ENCODE peak calls at places on chromosome 2, in ten cellular contexts. One of them, this sample, is unnamed.

GRCh38 chr2:72095364-72095763 is 52.3 kb downstream of the CYP26B1 start:
- DNase-seq in Calu3: no peak
- DNase-seq in NB4: no peak
- DNase-seq in T-helper 2 cell: no peak
- DNase-seq in mammary epithelial cell: no peak
- DNase-seq in NCI-H345: peak; percentile 78
- DNase-seq in fibroblast of pulmonary artery: no peak
- DNase-seq in brain microvascular endothelial cell: no peak
- DNase-seq in mesenchymal stem cell: no peak
- DNase-seq in activated T-cell treated with anti-CD3 and anti-CD28 coated beads for 1 hour: no peak
- DNase-seq in this sample: no peak

GRCh38 chr2:203326355-203326754 is 1.8 kb upstream of the ABI2 start:
- DNase-seq in Calu3: no peak
- DNase-seq in NB4: no peak
- DNase-seq in T-helper 2 cell: no peak
- DNase-seq in mammary epithelial cell: no peak
- DNase-seq in NCI-H345: no peak
- DNase-seq in fibroblast of pulmonary artery: no peak
- DNase-seq in brain microvascular endothelial cell: no peak
- DNase-seq in mesenchymal stem cell: no peak
- DNase-seq in activated T-cell treated with anti-CD3 and anti-CD28 coated beads for 1 hour: no peak
- DNase-seq in this sample: no peak

GRCh38 chr2:175064797-175065196 is 59.6 kb upstream of the CHN1 start:
- DNase-seq in Calu3: no peak
- DNase-seq in NB4: no peak
- DNase-seq in T-helper 2 cell: no peak
- DNase-seq in mammary epithelial cell: no peak
- DNase-seq in NCI-H345: no peak
- DNase-seq in fibroblast of pulmonary artery: no peak
- DNase-seq in brain microvascular endothelial cell: no peak
- DNase-seq in mesenchymal stem cell: no peak
- DNase-seq in activated T-cell treated with anti-CD3 and anti-CD28 coated beads for 1 hour: no peak
- DNase-seq in this sample: no peak

GRCh38 chr2:202680512-202680911 is 45.7 kb downstream of the FAM117B start:
- DNase-seq in Calu3: no peak
- DNase-seq in NB4: no peak
- DNase-seq in T-helper 2 cell: no peak
- DNase-seq in mammary epithelial cell: no peak
- DNase-seq in NCI-H345: no peak
- DNase-seq in fibroblast of pulmonary artery: no peak
- DNase-seq in brain microvascular endothelial cell: no peak
- DNase-seq in mesenchymal stem cell: no peak
- DNase-seq in activated T-cell treated with anti-CD3 and anti-CD28 coated beads for 1 hour: no peak
- DNase-seq in this sample: no peak

GRCh38 chr2:71897145-71897495 is 250.5 kb downstream of the CYP26B1 start:
- DNase-seq in Calu3: no peak
- DNase-seq in NB4: no peak
- DNase-seq in T-helper 2 cell: no peak
- DNase-seq in mammary epithelial cell: no peak
- DNase-seq in NCI-H345: no peak
- DNase-seq in fibroblast of pulmonary artery: no peak
- DNase-seq in brain microvascular endothelial cell: no peak
- DNase-seq in mesenchymal stem cell: no peak
- DNase-seq in activated T-cell treated with anti-CD3 and anti-CD28 coated beads for 1 hour: no peak
- DNase-seq in this sample: no peak

GRCh38 chr2:217751952-217752351 is 250.8 kb downstream of the TNS1 start:
- DNase-seq in Calu3: no peak
- DNase-seq in NB4: no peak
- DNase-seq in T-helper 2 cell: no peak
- DNase-seq in mammary epithelial cell: no peak
- DNase-seq in NCI-H345: no peak
- DNase-seq in fibroblast of pulmonary artery: no peak
- DNase-seq in brain microvascular endothelial cell: no peak
- DNase-seq in mesenchymal stem cell: no peak
- DNase-seq in activated T-cell treated with anti-CD3 and anti-CD28 coated beads for 1 hour: no peak
- DNase-seq in this sample: no peak

GRCh38 chr2:132670961-132671781 is 1.2 kb upstream of the LYPD1 start:
- DNase-seq in Calu3: peak; percentile 45
- DNase-seq in NB4: no peak
- DNase-seq in T-helper 2 cell: no peak
- DNase-seq in mammary epithelial cell: peak; percentile 80
- DNase-seq in NCI-H345: peak; percentile 53
- DNase-seq in fibroblast of pulmonary artery: peak; percentile 85
- DNase-seq in brain microvascular endothelial cell: peak; percentile 85
- DNase-seq in mesenchymal stem cell: peak; percentile 63
- DNase-seq in activated T-cell treated with anti-CD3 and anti-CD28 coated beads for 1 hour: no peak
- DNase-seq in this sample: peak; percentile 77

GRCh38 chr2:55782528-55783173 is 89.0 kb upstream of the PNPT1 start:
- DNase-seq in Calu3: no peak
- DNase-seq in NB4: no peak
- DNase-seq in T-helper 2 cell: no peak
- DNase-seq in mammary epithelial cell: no peak
- DNase-seq in NCI-H345: no peak
- DNase-seq in fibroblast of pulmonary artery: no peak
- DNase-seq in brain microvascular endothelial cell: no peak
- DNase-seq in mesenchymal stem cell: no peak
- DNase-seq in activated T-cell treated with anti-CD3 and anti-CD28 coated beads for 1 hour: no peak
- DNase-seq in this sample: no peak

GRCh38 chr2:169480079-169480465 is 778 bp downstream of the BBS5 start:
- DNase-seq in Calu3: no peak
- DNase-seq in NB4: no peak
- DNase-seq in T-helper 2 cell: no peak
- DNase-seq in mammary epithelial cell: no peak
- DNase-seq in NCI-H345: no peak
- DNase-seq in fibroblast of pulmonary artery: peak; percentile 24
- DNase-seq in brain microvascular endothelial cell: no peak
- DNase-seq in mesenchymal stem cell: no peak
- DNase-seq in activated T-cell treated with anti-CD3 and anti-CD28 coated beads for 1 hour: no peak
- DNase-seq in this sample: peak; percentile 25

GRCh38 chr2:182038579-182038978 is 52.9 kb downstream of the PPP1R1C start:
- DNase-seq in Calu3: peak; percentile 5
- DNase-seq in NB4: no peak
- DNase-seq in T-helper 2 cell: no peak
- DNase-seq in mammary epithelial cell: peak; percentile 70
- DNase-seq in NCI-H345: no peak
- DNase-seq in fibroblast of pulmonary artery: peak; percentile 21
- DNase-seq in brain microvascular endothelial cell: peak; percentile 49
- DNase-seq in mesenchymal stem cell: peak; percentile 8
- DNase-seq in activated T-cell treated with anti-CD3 and anti-CD28 coated beads for 1 hour: no peak
- DNase-seq in this sample: peak; percentile 66

GRCh38 chr2:73111300-73112025 is 1.3 kb downstream of the RAB11FIP5 start:
- DNase-seq in Calu3: peak; percentile 53
- DNase-seq in NB4: peak; percentile 28
- DNase-seq in T-helper 2 cell: no peak
- DNase-seq in mammary epithelial cell: peak; percentile 73
- DNase-seq in NCI-H345: no peak
- DNase-seq in fibroblast of pulmonary artery: no peak
- DNase-seq in brain microvascular endothelial cell: no peak
- DNase-seq in mesenchymal stem cell: peak; percentile 70
- DNase-seq in activated T-cell treated with anti-CD3 and anti-CD28 coated beads for 1 hour: no peak
- DNase-seq in this sample: peak; percentile 35

GRCh38 chr2:196594158-196594557 is 45.4 kb upstream of the CCDC150 start:
- DNase-seq in Calu3: no peak
- DNase-seq in NB4: no peak
- DNase-seq in T-helper 2 cell: no peak
- DNase-seq in mammary epithelial cell: no peak
- DNase-seq in NCI-H345: no peak
- DNase-seq in fibroblast of pulmonary artery: no peak
- DNase-seq in brain microvascular endothelial cell: no peak
- DNase-seq in mesenchymal stem cell: no peak
- DNase-seq in activated T-cell treated with anti-CD3 and anti-CD28 coated beads for 1 hour: no peak
- DNase-seq in this sample: no peak

GRCh38 chr2:176804392-176804791 is 408.2 kb upstream of the HNRNPA3 start:
- DNase-seq in Calu3: no peak
- DNase-seq in NB4: no peak
- DNase-seq in T-helper 2 cell: no peak
- DNase-seq in mammary epithelial cell: no peak
- DNase-seq in NCI-H345: no peak
- DNase-seq in fibroblast of pulmonary artery: no peak
- DNase-seq in brain microvascular endothelial cell: no peak
- DNase-seq in mesenchymal stem cell: no peak
- DNase-seq in activated T-cell treated with anti-CD3 and anti-CD28 coated beads for 1 hour: no peak
- DNase-seq in this sample: no peak

GRCh38 chr2:195451160-195451559 is 205.9 kb upstream of the SLC39A10 start:
- DNase-seq in Calu3: no peak
- DNase-seq in NB4: no peak
- DNase-seq in T-helper 2 cell: no peak
- DNase-seq in mammary epithelial cell: no peak
- DNase-seq in NCI-H345: no peak
- DNase-seq in fibroblast of pulmonary artery: no peak
- DNase-seq in brain microvascular endothelial cell: no peak
- DNase-seq in mesenchymal stem cell: no peak
- DNase-seq in activated T-cell treated with anti-CD3 and anti-CD28 coated beads for 1 hour: no peak
- DNase-seq in this sample: peak; percentile 14

GRCh38 chr2:156536534-156536933 is 100.4 kb downstream of the GPD2 start:
- DNase-seq in Calu3: no peak
- DNase-seq in NB4: no peak
- DNase-seq in T-helper 2 cell: no peak
- DNase-seq in mammary epithelial cell: peak; percentile 6
- DNase-seq in NCI-H345: no peak
- DNase-seq in fibroblast of pulmonary artery: no peak
- DNase-seq in brain microvascular endothelial cell: no peak
- DNase-seq in mesenchymal stem cell: no peak
- DNase-seq in activated T-cell treated with anti-CD3 and anti-CD28 coated beads for 1 hour: no peak
- DNase-seq in this sample: no peak

GRCh38 chr2:28391564-28392296 is 928 bp upstream of the FOSL2 start:
- DNase-seq in Calu3: peak; percentile 78
- DNase-seq in NB4: peak; percentile 91
- DNase-seq in T-helper 2 cell: no peak
- DNase-seq in mammary epithelial cell: peak; percentile 84
- DNase-seq in NCI-H345: peak; percentile 89
- DNase-seq in fibroblast of pulmonary artery: peak; percentile 94
- DNase-seq in brain microvascular endothelial cell: peak; percentile 74
- DNase-seq in mesenchymal stem cell: peak; percentile 88
- DNase-seq in activated T-cell treated with anti-CD3 and anti-CD28 coated beads for 1 hour: peak; percentile 50
- DNase-seq in this sample: peak; percentile 90

GRCh38 chr2:43135583-43135982 is 90.8 kb downstream of the ZFP36L2 start:
- DNase-seq in Calu3: no peak
- DNase-seq in NB4: peak; percentile 64
- DNase-seq in T-helper 2 cell: no peak
- DNase-seq in mammary epithelial cell: no peak
- DNase-seq in NCI-H345: no peak
- DNase-seq in fibroblast of pulmonary artery: no peak
- DNase-seq in brain microvascular endothelial cell: no peak
- DNase-seq in mesenchymal stem cell: no peak
- DNase-seq in activated T-cell treated with anti-CD3 and anti-CD28 coated beads for 1 hour: no peak
- DNase-seq in this sample: no peak

GRCh38 chr2:104944495-104944894 is 90.6 kb downstream of the POU3F3 start:
- DNase-seq in Calu3: peak; percentile 50
- DNase-seq in NB4: peak; percentile 24
- DNase-seq in T-helper 2 cell: no peak
- DNase-seq in mammary epithelial cell: no peak
- DNase-seq in NCI-H345: peak; percentile 47
- DNase-seq in fibroblast of pulmonary artery: peak; percentile 6
- DNase-seq in brain microvascular endothelial cell: no peak
- DNase-seq in mesenchymal stem cell: no peak
- DNase-seq in activated T-cell treated with anti-CD3 and anti-CD28 coated beads for 1 hour: no peak
- DNase-seq in this sample: peak; percentile 65

GRCh38 chr2:135899567-135899966 is 23.3 kb upstream of the MCM6 start:
- DNase-seq in Calu3: no peak
- DNase-seq in NB4: no peak
- DNase-seq in T-helper 2 cell: no peak
- DNase-seq in mammary epithelial cell: no peak
- DNase-seq in NCI-H345: no peak
- DNase-seq in fibroblast of pulmonary artery: no peak
- DNase-seq in brain microvascular endothelial cell: no peak
- DNase-seq in mesenchymal stem cell: no peak
- DNase-seq in activated T-cell treated with anti-CD3 and anti-CD28 coated beads for 1 hour: no peak
- DNase-seq in this sample: no peak

GRCh38 chr2:69434753-69435152 is 2.5 kb downstream of the NFU1 start:
- DNase-seq in Calu3: no peak
- DNase-seq in NB4: peak; percentile 14
- DNase-seq in T-helper 2 cell: no peak
- DNase-seq in mammary epithelial cell: no peak
- DNase-seq in NCI-H345: no peak
- DNase-seq in fibroblast of pulmonary artery: no peak
- DNase-seq in brain microvascular endothelial cell: no peak
- DNase-seq in mesenchymal stem cell: no peak
- DNase-seq in activated T-cell treated with anti-CD3 and anti-CD28 coated beads for 1 hour: no peak
- DNase-seq in this sample: no peak

GRCh38 chr2:127172306-127172705 is 47.8 kb downstream of the CYP27C1 start:
- DNase-seq in Calu3: no peak
- DNase-seq in NB4: no peak
- DNase-seq in T-helper 2 cell: no peak
- DNase-seq in mammary epithelial cell: no peak
- DNase-seq in NCI-H345: no peak
- DNase-seq in fibroblast of pulmonary artery: no peak
- DNase-seq in brain microvascular endothelial cell: no peak
- DNase-seq in mesenchymal stem cell: no peak
- DNase-seq in activated T-cell treated with anti-CD3 and anti-CD28 coated beads for 1 hour: no peak
- DNase-seq in this sample: no peak

GRCh38 chr2:1863861-1864260 is 119.5 kb upstream of the PXDN start:
- DNase-seq in Calu3: no peak
- DNase-seq in NB4: no peak
- DNase-seq in T-helper 2 cell: no peak
- DNase-seq in mammary epithelial cell: no peak
- DNase-seq in NCI-H345: no peak
- DNase-seq in fibroblast of pulmonary artery: no peak
- DNase-seq in brain microvascular endothelial cell: no peak
- DNase-seq in mesenchymal stem cell: no peak
- DNase-seq in activated T-cell treated with anti-CD3 and anti-CD28 coated beads for 1 hour: no peak
- DNase-seq in this sample: no peak

GRCh38 chr2:67463810-67464209 is 66.7 kb downstream of the ETAA1 start:
- DNase-seq in Calu3: peak; percentile 79
- DNase-seq in NB4: no peak
- DNase-seq in T-helper 2 cell: no peak
- DNase-seq in mammary epithelial cell: peak; percentile 99
- DNase-seq in NCI-H345: peak; percentile 90
- DNase-seq in fibroblast of pulmonary artery: peak; percentile 34
- DNase-seq in brain microvascular endothelial cell: no peak
- DNase-seq in mesenchymal stem cell: peak; percentile 83
- DNase-seq in activated T-cell treated with anti-CD3 and anti-CD28 coated beads for 1 hour: no peak
- DNase-seq in this sample: peak; percentile 50